ENCODE peak calls at places on chromosomes 16 and 17, in nine cellular contexts. P is cardiac muscle cell; E is occipital lobe; Z is activated CD8-positive, alpha-beta T cell treated with anti-CD3 and anti-CD28 coated beads for 36 hours; G is stimulated activated CD4-positive, alpha-beta T cell treated with anti-CD3 and anti-CD28 coated beads, TNF-alpha, amount 100 ng/mL, for 4 hours; B is sigmoid colon; H is suprapubic skin; M is iris pigment epithelial cell; R is EH. A is an unnamed sample.

GRCh38 chr17:36593651-36594316 is 2.1 kb downstream of the DHRS11 start:
- DNase-seq in P (no peak), E (no peak), Z (no peak), G (no peak), B (no peak), H (no peak), M (no peak), R (no peak), A (no peak)

GRCh38 chr17:80045703-80046102 is 9.3 kb downstream of the CCDC40 start:
- DNase-seq in P (no peak), E (no peak), Z (no peak), G (no peak), B (no peak), H (no peak), M (no peak), R (no peak), A (no peak)

GRCh38 chr17:17859909-17860760 is 23.3 kb upstream of the SREBF1 start:
- DNase-seq in P (peak; percentile 72), E (peak; percentile 46), Z (peak; percentile 74), G (peak; percentile 61), B (peak; percentile 82), H (no peak), M (peak; percentile 38), R (peak; percentile 68), A (peak; percentile 53)

GRCh38 chr16:734208-734980 is 6.4 kb downstream of the CIAO3 start:
- DNase-seq in P (no peak), E (no peak), Z (peak; percentile 1), G (no peak), B (peak; percentile 59), H (no peak), M (no peak), R (no peak), A (no peak)

GRCh38 chr16:78925071-78925714 is 675.3 kb downstream of the MAF start:
- DNase-seq in P (peak; percentile 23), E (no peak), Z (peak; percentile 50), G (no peak), B (no peak), H (no peak), M (peak; percentile 3), R (no peak), A (peak; percentile 25)

GRCh38 chr16:5502467-5502869 is 404.9 kb upstream of the EEF2KMT start:
- DNase-seq in P (peak; percentile 63), E (peak; percentile 26), Z (peak; percentile 10), G (no peak), B (no peak), H (no peak), M (no peak), R (no peak), A (peak; percentile 23)

GRCh38 chr16:78639775-78640174 is 540.3 kb downstream of the WWOX start:
- DNase-seq in P (no peak), E (no peak), Z (peak; percentile 36), G (no peak), B (no peak), H (no peak), M (no peak), R (no peak), A (no peak)

GRCh38 chr17:19302791-19303233 is 59.7 kb downstream of the B9D1 start:
- DNase-seq in P (no peak), E (no peak), Z (no peak), G (no peak), B (peak; percentile 68), H (no peak), M (no peak), R (no peak), A (no peak)

GRCh38 chr17:6104956-6105355 is 34.8 kb downstream of the WSCD1 start:
- DNase-seq in P (no peak), E (no peak), Z (no peak), G (no peak), B (no peak), H (no peak), M (no peak), R (no peak), A (no peak)

GRCh38 chr17:63116967-63117366 is 150.9 kb downstream of the TANC2 start:
- DNase-seq in P (no peak), E (peak; percentile 61), Z (no peak), G (no peak), B (no peak), H (no peak), M (peak; percentile 29), R (peak; percentile 67), A (peak; percentile 30)

GRCh38 chr16:24635900-24636610 is 93.4 kb upstream of the TNRC6A start:
- DNase-seq in P (peak; percentile 52), E (no peak), Z (no peak), G (no peak), B (peak; percentile 91), H (peak; percentile 88), M (peak; percentile 95), R (peak; percentile 96), A (no peak)

GRCh38 chr17:50575581-50576210 is 15.2 kb downstream of the CACNA1G start:
- DNase-seq in P (no peak), E (no peak), Z (peak; percentile 25), G (no peak), B (no peak), H (no peak), M (no peak), R (no peak), A (no peak)

GRCh38 chr16:73124665-73125064 is 76.7 kb upstream of the ZFHX3 start:
- DNase-seq in P (no peak), E (no peak), Z (no peak), G (no peak), B (no peak), H (no peak), M (no peak), R (no peak), A (no peak)

GRCh38 chr17:78324391-78325075 is 35.3 kb downstream of the SOCS3 start:
- DNase-seq in P (no peak), E (peak; percentile 47), Z (peak; percentile 41), G (no peak), B (peak; percentile 94), H (peak; percentile 93), M (peak; percentile 69), R (peak; percentile 91), A (no peak)

GRCh38 chr16:72099377-72099818 is 5.8 kb downstream of the DHX38 start:
- DNase-seq in P (peak; percentile 70), E (peak; percentile 7), Z (peak; percentile 72), G (peak; percentile 5), B (no peak), H (no peak), M (peak; percentile 58), R (peak; percentile 58), A (peak; percentile 71)

GRCh38 chr17:50364715-50365114 is 8.3 kb downstream of the MRPL27 start:
- DNase-seq in P (no peak), E (no peak), Z (no peak), G (no peak), B (peak; percentile 39), H (peak; percentile 49), M (peak; percentile 31), R (peak; percentile 65), A (no peak)

GRCh38 chr17:66764559-66764958 is 70.4 kb upstream of the CACNG5 start:
- DNase-seq in P (no peak), E (no peak), Z (no peak), G (no peak), B (peak; percentile 19), H (no peak), M (no peak), R (no peak), A (no peak)

GRCh38 chr16:57694556-57695377 is at the start of gene DRC7:
- DNase-seq in P (peak; percentile 85), E (peak; percentile 32), Z (peak; percentile 46), G (no peak), B (no peak), H (peak; percentile 54), M (peak; percentile 57), R (peak; percentile 51), A (peak; percentile 40)

GRCh38 chr17:80005360-80006338 is 30.0 kb downstream of the TBC1D16 start:
- DNase-seq in P (peak; percentile 64), E (no peak), Z (peak; percentile 66), G (peak; percentile 31), B (no peak), H (peak; percentile 75), M (no peak), R (peak; percentile 53), A (peak; percentile 47)

GRCh38 chr17:48228720-48229119 is 121.2 kb downstream of the SNX11 start:
- DNase-seq in P (no peak), E (no peak), Z (no peak), G (no peak), B (no peak), H (no peak), M (no peak), R (no peak), A (no peak)

GRCh38 chr17:17505610-17506171 is 9.5 kb upstream of the RASD1 start:
- DNase-seq in P (no peak), E (no peak), Z (no peak), G (no peak), B (no peak), H (no peak), M (no peak), R (no peak), A (no peak)

GRCh38 chr17:80233202-80233601 is 13.0 kb downstream of the SLC26A11 start:
- DNase-seq in P (no peak), E (no peak), Z (no peak), G (no peak), B (no peak), H (no peak), M (no peak), R (no peak), A (no peak)

GRCh38 chr16:48383877-48384304 is 1.3 kb downstream of the SIAH1 start:
- DNase-seq in P (peak; percentile 31), E (no peak), Z (no peak), G (no peak), B (no peak), H (no peak), M (no peak), R (no peak), A (peak; percentile 39)

GRCh38 chr17:41402161-41402560 is 4.8 kb upstream of the KRT31 start:
- DNase-seq in P (no peak), E (no peak), Z (no peak), G (no peak), B (no peak), H (no peak), M (peak; percentile 29), R (peak; percentile 79), A (no peak)

GRCh38 chr16:87371261-87371866 is 12.2 kb downstream of the FBXO31 start:
- DNase-seq in P (no peak), E (no peak), Z (peak; percentile 43), G (no peak), B (peak; percentile 81), H (no peak), M (no peak), R (no peak), A (no peak)

GRCh38 chr17:50426814-50427787 is 1.1 kb downstream of the ACSF2 start:
- DNase-seq in P (peak; percentile 76), E (no peak), Z (peak; percentile 57), G (no peak), B (peak; percentile 69), H (no peak), M (peak; percentile 39), R (peak; percentile 55), A (peak; percentile 83)

GRCh38 chr16:8178271-8178670 is 412.0 kb downstream of the TMEM114 start:
- DNase-seq in P (no peak), E (no peak), Z (no peak), G (no peak), B (no peak), H (no peak), M (no peak), R (no peak), A (no peak)

GRCh38 chr17:6701719-6702118 is 11.4 kb downstream of the SLC13A5 start:
- DNase-seq in P (peak; percentile 72), E (no peak), Z (peak; percentile 68), G (no peak), B (peak; percentile 43), H (peak; percentile 31), M (peak; percentile 21), R (peak; percentile 29), A (no peak)

GRCh38 chr17:18106211-18106610 is 2.3 kb upstream of the MYO15A start:
- DNase-seq in P (no peak), E (no peak), Z (no peak), G (no peak), B (no peak), H (no peak), M (no peak), R (no peak), A (no peak)

GRCh38 chr16:73847090-73847489 is 449.5 kb upstream of the PSMD7 start:
- DNase-seq in P (no peak), E (no peak), Z (no peak), G (no peak), B (no peak), H (no peak), M (no peak), R (no peak), A (no peak)

GRCh38 chr17:42363767-42364585 is 24.3 kb downstream of the STAT3 start:
- DNase-seq in P (no peak), E (no peak), Z (peak; percentile 27), G (peak; percentile 9), B (no peak), H (no peak), M (peak; percentile 89), R (peak; percentile 83), A (no peak)